ENCODE peak calls at places on chromosomes 2 and 18, in six cellular contexts. C is GM23338, O is ovary, K is aorta, B is esophagus squamous epithelium, W is DND-41. V is an unnamed sample. For H3K4me1, the result is how much of the 10 kb centered on the place peaks cover.

GRCh38 chr2:221741496-221742211 is 169.6 kb upstream of the EPHA4 start:
- DNase-seq in C (no peak), B (no peak), W (no peak), O (no peak), K (no peak), V (no peak)

GRCh38 chr2:667332-668000 is 9.7 kb downstream of the TMEM18 start:
- DNase-seq in B (no peak), K (no peak), C (peak), O (no peak), W (peak), V (no peak)

GRCh38 chr2:10006248-10007147 is 36.9 kb upstream of the KLF11 start:
- DNase-seq in W (no peak), K (no peak), B (no peak), C (no peak), O (peak), V (no peak)

GRCh38 chr2:200588076-200588678 is 2.4 kb downstream of the AOX1 start:
- DNase-seq in K (no peak), W (no peak), B (no peak), C (no peak), O (no peak), V (no peak)

GRCh38 chr2:172674034-172674967 is 61.3 kb upstream of the RAPGEF4 start:
- DNase-seq in B (no peak), W (no peak), C (peak), K (peak), O (no peak), V (no peak)

GRCh38 chr2:29923110-29923721 is 1.8 kb upstream of the ALK start:
- DNase-seq in W (peak), B (no peak), K (peak), O (peak), C (peak), V (no peak)

GRCh38 chr2:61187069-61187468 is 25.1 kb downstream of the C2orf74 start:
- DNase-seq in B (no peak), K (no peak), W (no peak), O (no peak), C (no peak), V (no peak)

GRCh38 chr2:186523781-186524180 is 37.7 kb downstream of the ZC3H15 start:
- DNase-seq in C (no peak), K (no peak), W (no peak), B (no peak), O (no peak), V (no peak)

GRCh38 chr18:12308386-12309100 is 502 bp downstream of the TUBB6 start:
- DNase-seq in K (peak), B (peak), W (no peak), C (peak), O (peak), V (no peak)

GRCh38 chr2:160224060-160224459 is 24.0 kb upstream of the ITGB6 start:
- DNase-seq in W (no peak), C (no peak), B (no peak), K (no peak), O (no peak), V (no peak)

GRCh38 chr2:46850742-46851141 is 64.9 kb downstream of the MCFD2 start:
- DNase-seq in O (peak), B (no peak), C (no peak), K (peak), W (no peak), V (no peak)

DNA sequence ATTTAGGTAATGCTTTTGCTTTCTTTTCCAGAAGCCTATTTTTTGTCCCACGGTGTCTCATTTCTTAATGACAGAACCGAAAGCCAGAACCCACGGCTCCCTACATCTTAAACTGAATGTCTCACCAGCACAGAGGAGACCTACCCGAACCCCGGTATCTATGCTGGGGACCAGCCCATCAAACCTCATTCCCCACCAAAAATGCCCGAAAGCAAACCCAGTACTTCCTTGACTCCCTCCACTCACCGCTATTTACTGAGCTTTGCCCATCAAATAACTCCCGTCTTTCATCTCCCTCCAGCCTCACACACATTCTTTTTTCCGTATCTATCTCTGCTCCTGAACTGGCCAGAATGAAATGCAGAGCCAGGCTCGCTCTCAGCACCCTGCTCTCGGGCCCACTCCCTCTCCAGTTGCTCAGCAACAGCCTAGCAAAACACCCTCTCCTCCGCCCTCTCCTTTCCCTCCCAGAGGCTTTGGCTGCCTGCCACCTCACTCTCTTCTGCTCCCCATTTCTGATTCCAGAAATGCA is 4.1 kb downstream of the IGFBP5 start:
- DNase-seq in O (peak), W (peak), B (no peak), K (peak), C (peak), V (peak)
- H3K4me1 ChIP-seq in O (under half), W (under half), B (under half), K (under half), C (under half), V (under half)

GRCh38 chr2:119430023-119430498 is 1.6 kb upstream of the TMEM37 start:
- DNase-seq in B (no peak), W (no peak), C (no peak), K (no peak), O (no peak), V (no peak)

GRCh38 chr2:119432882-119433522 is 1.3 kb downstream of the TMEM37 start:
- DNase-seq in K (no peak), O (no peak), B (no peak), C (peak), W (no peak), V (no peak)

GRCh38 chr2:119431976-119432881 is 575 bp downstream of the TMEM37 start:
- DNase-seq in B (no peak), K (peak), W (no peak), C (peak), O (peak), V (no peak)

GRCh38 chr2:119429225-119430000 is 2.2 kb upstream of the TMEM37 start:
- DNase-seq in W (no peak), C (no peak), B (no peak), O (no peak), K (no peak), V (no peak)

GRCh38 chr2:119431155-119431975 is at the start of gene TMEM37:
- DNase-seq in O (peak), C (peak), K (peak), B (no peak), W (no peak), V (no peak)
- H3K4me1 ChIP-seq in O (under half), C (half or more), K (under half), B (under half), W (under half), V (under half)

GRCh38 chr2:101142163-101142562 is 9.0 kb downstream of the TBC1D8 start:
- DNase-seq in B (no peak), C (no peak), W (no peak), K (no peak), O (no peak), V (no peak)

GRCh38 chr2:101147971-101148370 is 3.2 kb downstream of the TBC1D8 start:
- DNase-seq in O (no peak), B (no peak), C (no peak), W (no peak), K (no peak), V (no peak)

GRCh38 chr2:101146535-101146934 is 4.6 kb downstream of the TBC1D8 start:
- DNase-seq in B (no peak), O (no peak), K (no peak), C (no peak), W (no peak), V (no peak)

GRCh38 chr2:101147062-101147461 is 4.1 kb downstream of the TBC1D8 start:
- DNase-seq in W (no peak), O (no peak), K (no peak), C (no peak), B (no peak), V (no peak)

DNA sequence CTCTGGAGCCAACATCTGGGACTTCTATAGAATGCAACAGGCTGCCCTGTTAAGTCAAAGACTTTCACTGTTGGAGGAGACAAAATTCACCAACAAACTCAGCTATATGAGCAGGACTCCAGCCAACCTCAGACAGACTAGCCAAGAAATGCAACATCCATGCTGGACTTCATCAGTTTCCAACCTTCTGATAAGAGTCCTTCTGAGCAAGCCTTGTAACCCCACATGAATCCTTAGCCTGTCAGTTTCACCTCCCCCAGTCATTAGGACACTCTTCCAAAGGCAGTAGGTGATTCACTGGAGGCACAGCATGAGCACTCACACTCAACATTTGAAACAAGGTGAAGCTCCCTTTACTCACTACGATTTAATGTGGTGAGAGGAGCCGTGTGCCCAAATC is 5.8 kb downstream of the TBC1D8 start:
- DNase-seq in W (no peak), O (no peak), C (peak), K (no peak), B (no peak), V (no peak)
- H3K4me1 ChIP-seq in W (under half), O (under half), C (half or more), K (under half), B (under half), V (under half)

GRCh38 chr2:74550231-74550630 is 3.5 kb downstream of the LOXL3 start:
- DNase-seq in W (no peak), C (no peak), O (no peak), K (no peak), B (no peak), V (no peak)

GRCh38 chr2:74551530-74551929 is 2.2 kb downstream of the LOXL3 start:
- DNase-seq in O (no peak), C (no peak), B (no peak), W (no peak), K (no peak), V (no peak)

GRCh38 chr2:74553892-74554820 is at the start of the genes DOK1 and LOXL3:
- DNase-seq in O (peak), C (peak), K (peak), W (peak), B (peak), V (peak)

GRCh38 chr2:74552914-74553811 is 579 bp downstream of the LOXL3 start:
- DNase-seq in C (peak), K (peak), W (no peak), B (no peak), O (peak), V (no peak)

GRCh38 chr2:74551942-74552913 is 1.5 kb downstream of the LOXL3 start:
- DNase-seq in O (no peak), B (no peak), W (no peak), C (no peak), K (peak), V (no peak)
- H3K4me1 ChIP-seq in O (under half), B (under half), W (under half), C (under half), K (under half), V (under half)

GRCh38 chr2:24354382-24354781 is 6.0 kb downstream of the ITSN2 start:
- DNase-seq in K (no peak), B (no peak), W (no peak), C (no peak), O (no peak), V (no peak)
- H3K4me1 ChIP-seq in K (under half), B (under half), W (under half), C (under half), O (under half), V (half or more)